ENCODE peak calls at places on chromosomes 12 and 14, in seven cellular contexts. S, R, G, B, V, O and P are unnamed samples.

GRCh38 chr14:77314043-77314442 is 6.6 kb downstream of the POMT2 start:
- DNase-seq in S (peak; percentile 90), R (no peak), G (no peak), B (peak; percentile 89), V (no peak), O (peak; percentile 65), P (no peak)

GRCh38 chr12:115354476-115354890 is 670.5 kb upstream of the TBX3 start:
- DNase-seq in S (peak; percentile 49), R (no peak), G (no peak), B (peak; percentile 22), V (no peak), O (no peak), P (no peak)

GRCh38 chr14:74739293-74740030 is 23.7 kb upstream of the YLPM1 start:
- DNase-seq in S (peak; percentile 34), R (no peak), G (no peak), B (peak; percentile 6), V (no peak), O (no peak), P (no peak)

GRCh38 chr14:105622329-105622955 is 96.1 kb downstream of the TMEM121 start:
- DNase-seq in S (no peak), R (no peak), G (no peak), B (no peak), V (no peak), O (no peak), P (no peak)

GRCh38 chr12:59737725-59738463 is 142.1 kb downstream of the SLC16A7 start:
- DNase-seq in S (peak; percentile 33), R (no peak), G (no peak), B (peak; percentile 42), V (no peak), O (no peak), P (no peak)

GRCh38 chr14:80164991-80165390 is 46.3 kb downstream of the DIO2 start:
- DNase-seq in S (peak; percentile 52), R (no peak), G (no peak), B (peak; percentile 82), V (no peak), O (no peak), P (no peak)

GRCh38 chr12:95200128-95200973 is 16.9 kb downstream of the FGD6 start:
- DNase-seq in S (no peak), R (no peak), G (no peak), B (no peak), V (no peak), O (no peak), P (no peak)

GRCh38 chr12:95365912-95366311 is 108.0 kb upstream of the METAP2 start:
- DNase-seq in S (no peak), R (no peak), G (no peak), B (no peak), V (no peak), O (no peak), P (no peak)

GRCh38 chr14:78848234-78848820 is 678.2 kb downstream of the NRXN3 start:
- DNase-seq in S (peak; percentile 29), R (no peak), G (peak; percentile 43), B (peak; percentile 41), V (peak; percentile 27), O (peak; percentile 43), P (no peak)

GRCh38 chr14:45650754-45651153 is 397.8 kb upstream of the MIS18BP1 start:
- DNase-seq in S (no peak), R (no peak), G (no peak), B (no peak), V (no peak), O (no peak), P (no peak)

GRCh38 chr14:43651185-43651787 is 855.8 kb downstream of the FSCB start:
- DNase-seq in S (no peak), R (no peak), G (no peak), B (no peak), V (no peak), O (no peak), P (no peak)

GRCh38 chr12:70736775-70737174 is 99.5 kb upstream of the PTPRB start:
- DNase-seq in S (no peak), R (no peak), G (no peak), B (no peak), V (no peak), O (no peak), P (no peak)

GRCh38 chr14:51780741-51781140 is 79.7 kb upstream of the GNG2 start:
- DNase-seq in S (peak; percentile 51), R (no peak), G (no peak), B (peak; percentile 32), V (no peak), O (no peak), P (no peak)

GRCh38 chr12:130571089-130571488 is 145.0 kb downstream of the RIMBP2 start:
- DNase-seq in S (no peak), R (no peak), G (no peak), B (no peak), V (peak; percentile 52), O (no peak), P (no peak)

GRCh38 chr12:45166056-45166455 is 49.8 kb upstream of the ANO6 start:
- DNase-seq in S (no peak), R (no peak), G (no peak), B (no peak), V (no peak), O (no peak), P (no peak)

GRCh38 chr12:122423258-122424165 is 1.0 kb upstream of the CLIP1 start:
- DNase-seq in S (peak; percentile 47), R (no peak), G (peak; percentile 69), B (peak; percentile 45), V (no peak), O (peak; percentile 46), P (no peak)

GRCh38 chr14:54420478-54421116 is 20.6 kb downstream of the CNIH1 start:
- DNase-seq in S (peak; percentile 57), R (no peak), G (peak; percentile 50), B (peak; percentile 63), V (peak; percentile 39), O (no peak), P (no peak)

GRCh38 chr14:53010193-53010592 is 59.3 kb upstream of the FERMT2 start:
- DNase-seq in S (no peak), R (no peak), G (no peak), B (no peak), V (no peak), O (no peak), P (no peak)

GRCh38 chr12:126807312-126807711 is 1459.7 kb upstream of the TMEM132C start:
- DNase-seq in S (no peak), R (no peak), G (no peak), B (no peak), V (no peak), O (no peak), P (no peak)

GRCh38 chr12:129605666-129606065 is 298.2 kb downstream of the TMEM132D start:
- DNase-seq in S (no peak), R (no peak), G (no peak), B (no peak), V (no peak), O (no peak), P (no peak)

GRCh38 chr12:65443038-65443437 is 164.6 kb downstream of the MSRB3 start:
- DNase-seq in S (no peak), R (no peak), G (no peak), B (peak; percentile 50), V (no peak), O (no peak), P (no peak)

GRCh38 chr14:91470216-91470615 is 39.9 kb downstream of the PPP4R3A start:
- DNase-seq in S (no peak), R (no peak), G (no peak), B (no peak), V (peak; percentile 27), O (no peak), P (no peak)

GRCh38 chr12:105480162-105480561 is 149.7 kb downstream of the C12orf75 start:
- DNase-seq in S (peak; percentile 69), R (no peak), G (peak; percentile 74), B (peak; percentile 71), V (no peak), O (no peak), P (no peak)

GRCh38 chr12:25866586-25867378 is 91.7 kb upstream of the RASSF8 start:
- DNase-seq in S (peak; percentile 90), R (no peak), G (no peak), B (peak; percentile 38), V (no peak), O (no peak), P (no peak)